ENCODE peak calls at places on chromosomes 7 and 10, in seven cellular contexts. I is hepatocyte, S is suprapubic skin, F is Calu3, J is neural progenitor cell, T is foreskin fibroblast, U is fibroblast of the aortic adventitia. L is an unnamed sample.

GRCh38 chr7:29976673-29977072 is 12.9 kb downstream of the SCRN1 start:
- DNase-seq in T (peak; percentile 22), I (peak; percentile 38), J (no peak), S (no peak), F (no peak), U (peak; percentile 16), L (no peak)

GRCh38 chr10:130987401-130987800 is 324.1 kb downstream of the TCERG1L start:
- DNase-seq in J (no peak), S (no peak), I (no peak), T (no peak), U (no peak), F (no peak), L (no peak)

GRCh38 chr10:132749428-132749780 is 36.5 kb downstream of the NKX6-2 start:
- DNase-seq in F (no peak), U (no peak), J (no peak), T (no peak), S (no peak), I (no peak), L (no peak)

GRCh38 chr10:97074256-97075145 is 111.3 kb downstream of the SLIT1 start:
- DNase-seq in U (no peak), S (no peak), F (no peak), J (peak; percentile 72), I (no peak), T (no peak), L (no peak)

GRCh38 chr7:128274890-128275603 is 34.0 kb downstream of the LEP start:
- DNase-seq in F (no peak), T (peak; percentile 39), J (no peak), U (no peak), S (no peak), I (no peak), L (no peak)

GRCh38 chr10:21402606-21403083 is 122.8 kb downstream of the SKIDA1 start:
- DNase-seq in S (peak; percentile 63), I (no peak), F (no peak), U (peak; percentile 70), J (no peak), T (peak; percentile 67), L (peak; percentile 41)

GRCh38 chr10:70684374-70684773 is 12.1 kb downstream of the ADAMTS14 start:
- DNase-seq in T (no peak), U (no peak), F (no peak), J (no peak), I (no peak), S (no peak), L (no peak)

GRCh38 chr10:43299579-43299978 is 32.7 kb upstream of the RASGEF1A start:
- DNase-seq in F (no peak), T (no peak), S (no peak), J (no peak), I (no peak), U (no peak), L (no peak)

GRCh38 chr10:28624351-28624750 is 53.0 kb upstream of the BAMBI start:
- DNase-seq in J (no peak), U (no peak), T (peak; percentile 21), F (no peak), S (no peak), I (no peak), L (no peak)

GRCh38 chr7:128104109-128104742 is 73.0 kb upstream of the LRRC4 start:
- DNase-seq in T (peak; percentile 48), I (no peak), J (peak; percentile 29), S (no peak), F (no peak), U (peak; percentile 30), L (peak; percentile 34)

GRCh38 chr7:44061645-44062179 is 3.7 kb downstream of the PGAM2 start:
- DNase-seq in U (no peak), F (no peak), J (no peak), S (no peak), T (no peak), I (no peak), L (no peak)

GRCh38 chr7:2863461-2864066 is 19.5 kb upstream of the GNA12 start:
- DNase-seq in J (no peak), S (no peak), T (peak; percentile 97), F (peak; percentile 96), U (peak; percentile 96), I (peak; percentile 85), L (peak; percentile 97)

GRCh38 chr7:96084880-96085551 is 236.9 kb downstream of the SLC25A13 start:
- DNase-seq in I (no peak), U (peak; percentile 66), F (peak; percentile 9), T (peak; percentile 53), J (no peak), S (no peak), L (peak; percentile 9)

GRCh38 chr7:25821225-25821624 is 330.8 kb upstream of the NFE2L3 start:
- DNase-seq in T (no peak), U (no peak), I (no peak), F (no peak), S (no peak), J (no peak), L (no peak)

GRCh38 chr7:70787772-70788171 is 344.2 kb upstream of the GALNT17 start:
- DNase-seq in J (no peak), T (no peak), S (no peak), I (no peak), F (no peak), U (no peak), L (no peak)

DNA sequence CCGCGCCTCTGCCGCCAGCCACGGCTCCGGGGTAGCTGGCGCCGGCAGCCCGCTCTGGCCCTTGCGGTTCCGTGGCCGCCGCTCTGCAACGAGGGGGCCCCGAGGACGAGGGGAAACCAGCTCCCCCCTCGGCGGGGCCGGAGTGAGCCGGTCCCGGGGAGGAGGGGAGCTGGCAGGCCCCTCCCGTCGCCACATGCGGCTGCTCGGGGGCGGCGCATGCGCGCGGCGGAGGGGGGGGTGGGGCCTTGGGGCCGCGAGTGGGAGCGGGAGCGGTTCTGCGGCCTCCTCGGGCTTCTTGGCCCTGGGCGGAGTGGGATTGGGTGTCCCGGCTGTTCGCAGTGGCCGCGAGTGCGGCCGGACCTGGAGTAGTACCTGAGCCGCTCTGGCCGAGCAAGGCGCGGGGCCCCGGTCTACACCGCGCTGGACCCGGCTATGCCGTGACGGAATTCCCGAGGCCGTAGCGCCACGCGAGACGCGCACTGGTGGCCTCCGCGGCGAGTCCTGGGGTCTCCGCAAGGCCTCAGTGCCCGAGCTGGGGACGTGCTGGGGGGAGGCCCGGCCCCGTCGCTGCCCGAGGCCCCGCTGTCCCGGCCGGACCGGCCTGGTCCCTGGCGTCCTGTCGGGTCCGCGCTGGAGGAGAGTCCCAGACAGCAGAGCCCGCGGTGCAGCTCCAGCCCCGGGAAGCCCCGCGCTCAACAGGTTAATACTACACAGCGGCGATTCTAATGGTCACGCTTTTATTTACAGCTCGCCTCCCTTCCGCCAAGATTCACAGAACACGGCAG is 483 bp upstream of the PAXIP1 start:
- DNase-seq in T (peak; percentile 91), I (peak; percentile 94), J (peak; percentile 91), U (peak; percentile 70), S (peak; percentile 89), F (peak; percentile 83), L (peak; percentile 43)
- TF ChIP-seq CTCF in T (no peak), I (no peak), J (no peak), U (no peak), S (no peak), F (no peak), L (no peak)

GRCh38 chr10:32985341-32985764 is 27.3 kb upstream of the ITGB1 start:
- DNase-seq in U (no peak), J (no peak), F (no peak), T (no peak), I (no peak), S (no peak), L (no peak)

GRCh38 chr10:32988604-32989003 is 30.6 kb upstream of the ITGB1 start:
- DNase-seq in S (no peak), U (no peak), T (no peak), I (no peak), J (no peak), F (no peak), L (no peak)

GRCh38 chr10:32984003-32984600 is 26.1 kb upstream of the ITGB1 start:
- DNase-seq in F (no peak), I (no peak), J (no peak), S (no peak), U (no peak), T (no peak), L (no peak)

GRCh38 chr10:32985781-32986350 is 27.8 kb upstream of the ITGB1 start:
- DNase-seq in J (no peak), F (no peak), S (no peak), I (no peak), U (peak; percentile 87), T (peak; percentile 87), L (peak; percentile 83)

GRCh38 chr10:32987172-32987571 is 29.1 kb upstream of the ITGB1 start:
- DNase-seq in S (no peak), J (no peak), U (no peak), T (no peak), I (no peak), F (no peak), L (no peak)
- TF ChIP-seq CTCF in S (no peak), J (no peak), U (no peak), T (no peak), I (no peak), F (no peak), L (no peak)

GRCh38 chr7:149329787-149330334 is 67.9 kb downstream of the ZNF783 start:
- DNase-seq in T (no peak), U (no peak), I (peak; percentile 22), S (no peak), F (no peak), J (no peak), L (no peak)
- TF ChIP-seq CTCF in T (no peak), U (no peak), I (no peak), S (no peak), F (no peak), J (no peak), L (no peak)

GRCh38 chr10:114703377-114704125 is 45.5 kb upstream of the ABLIM1 start:
- DNase-seq in U (no peak), F (no peak), J (peak; percentile 39), S (no peak), I (peak; percentile 45), T (peak; percentile 47), L (no peak)
- TF ChIP-seq CTCF in U (peak; percentile 54), F (peak; percentile 55), J (peak; percentile 76), S (peak; percentile 39), I (peak; percentile 58), T (peak; percentile 55), L (peak; percentile 77)

GRCh38 chr10:77974396-77975074 is 48.0 kb upstream of the DLG5 start:
- DNase-seq in I (peak; percentile 74), J (peak; percentile 86), S (no peak), U (peak; percentile 67), T (peak; percentile 75), F (peak; percentile 45), L (peak; percentile 53)
- TF ChIP-seq CTCF in I (peak; percentile 62), J (peak; percentile 72), S (no peak), U (peak; percentile 55), T (peak; percentile 41), F (peak; percentile 43), L (peak; percentile 72)

L was measured in brain microvascular endothelial cell.